ENCODE peak calls at places on chromosome 9, in four cellular contexts. T is tibial nerve, S is cardiac fibroblast, C is uterus. R is an unnamed sample.

GRCh38 chr9:1216532-1216931 is 166.4 kb downstream of the DMRT2 start:
- DNase-seq in C (no peak), S (peak; percentile 54), T (no peak), R (no peak)

GRCh38 chr9:73742412-73742811 is 590.7 kb downstream of the ANXA1 start:
- DNase-seq in C (no peak), T (no peak), S (no peak), R (no peak)

GRCh38 chr9:93257808-93258331 is 73.9 kb downstream of the WNK2 start:
- DNase-seq in C (peak; percentile 6), T (no peak), S (no peak), R (no peak)

GRCh38 chr9:80376180-80376579 is 804.4 kb downstream of the TLE4 start:
- DNase-seq in C (no peak), S (no peak), T (no peak), R (no peak)

GRCh38 chr9:33162721-33163311 is 4.3 kb downstream of the B4GALT1 start:
- DNase-seq in S (peak; percentile 96), C (peak; percentile 81), T (peak; percentile 59), R (peak; percentile 91)

GRCh38 chr9:89165341-89165740 is 13.3 kb downstream of the SHC3 start:
- DNase-seq in T (no peak), S (peak; percentile 11), C (no peak), R (no peak)

GRCh38 chr9:136437839-136438547 is 1.7 kb downstream of the INPP5E start:
- DNase-seq in T (no peak), S (peak; percentile 31), C (no peak), R (no peak)

GRCh38 chr9:113992994-113993393 is 85.1 kb downstream of the AMBP start:
- DNase-seq in S (no peak), T (no peak), C (peak; percentile 3), R (no peak)

GRCh38 chr9:79581794-79582193 is 10.0 kb downstream of the TLE4 start:
- DNase-seq in T (no peak), S (peak; percentile 84), C (no peak), R (peak; percentile 74)

GRCh38 chr9:135522137-135522877 is 1.1 kb downstream of the LCN1 start:
- DNase-seq in T (no peak), C (no peak), S (no peak), R (no peak)

GRCh38 chr9:112351184-112351583 is 17.8 kb upstream of the PTBP3 start:
- DNase-seq in S (no peak), C (no peak), T (no peak), R (no peak)

GRCh38 chr9:112352209-112352608 is 18.8 kb upstream of the PTBP3 start:
- DNase-seq in S (no peak), T (no peak), C (no peak), R (no peak)

GRCh38 chr9:112348257-112348992 is 15.0 kb upstream of the PTBP3 start:
- DNase-seq in C (peak; percentile 76), S (peak; percentile 88), T (peak; percentile 41), R (no peak)

GRCh38 chr9:112354081-112354743 is 20.8 kb upstream of the PTBP3 start:
- DNase-seq in S (no peak), C (no peak), T (no peak), R (no peak)

GRCh38 chr9:112348993-112349333 is 15.5 kb upstream of the PTBP3 start:
- DNase-seq in S (no peak), T (no peak), C (no peak), R (no peak)
- H3K4me3 ChIP-seq in S (peak overlapping the region; percentile 53), T (no peak overlapping the region), C (peak overlapping the region; percentile 23), R (no peak overlapping the region)

GRCh38 chr9:110869931-110870330 is 168.3 kb downstream of the LPAR1 start:
- DNase-seq in S (no peak), C (no peak), T (no peak), R (no peak)
- H3K4me3 ChIP-seq in S (no peak overlapping the region), C (no peak overlapping the region), T (no peak overlapping the region), R (no peak overlapping the region)

DNA sequence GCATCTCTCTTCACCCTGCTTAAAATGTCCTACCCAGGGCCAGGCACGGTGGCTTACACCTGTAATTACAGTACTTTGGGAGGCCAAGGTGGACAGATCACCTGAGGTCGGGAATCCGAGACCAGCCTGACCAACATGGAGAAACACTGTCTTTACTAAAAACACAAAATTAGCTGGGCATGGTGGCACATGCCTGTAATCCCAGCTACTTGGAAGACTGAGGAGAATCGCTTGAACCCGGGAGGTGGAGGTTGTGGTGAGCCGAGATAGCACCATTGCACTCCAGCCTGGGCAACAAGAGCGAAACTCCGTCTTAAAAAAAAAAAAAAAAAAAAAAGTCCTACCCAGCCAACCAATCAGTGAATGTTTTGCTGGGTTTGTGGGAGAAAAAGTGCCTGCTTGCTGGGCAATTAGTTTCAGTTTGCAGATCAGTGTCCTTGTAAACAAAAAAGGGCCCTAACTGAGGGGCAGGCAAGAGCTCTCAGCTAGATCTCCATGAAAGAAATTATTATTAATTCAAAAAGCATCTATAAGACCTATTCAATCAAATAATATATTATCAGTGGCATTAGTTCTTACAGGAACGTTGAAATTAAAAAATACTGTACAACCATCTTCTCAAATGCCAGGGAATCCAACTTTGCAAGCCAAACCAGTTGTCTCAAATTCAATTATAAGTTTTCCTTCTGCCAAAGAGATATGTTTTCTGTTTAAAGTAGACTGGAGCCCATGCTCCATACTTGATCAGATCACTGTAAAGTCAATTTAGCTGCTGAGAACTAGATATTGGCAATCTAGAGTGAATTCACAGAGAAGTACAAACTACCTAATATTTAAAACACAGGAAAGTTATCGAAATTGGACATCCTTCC is 3.9 kb downstream of the MEGF9 start:
- DNase-seq in S (peak; percentile 67), T (no peak), C (no peak), R (no peak)
- H3K4me3 ChIP-seq in S (peak overlapping the region; percentile 18), T (peak overlapping the region; percentile 19), C (no peak overlapping the region), R (peak overlapping the region; percentile 43)

DNA sequence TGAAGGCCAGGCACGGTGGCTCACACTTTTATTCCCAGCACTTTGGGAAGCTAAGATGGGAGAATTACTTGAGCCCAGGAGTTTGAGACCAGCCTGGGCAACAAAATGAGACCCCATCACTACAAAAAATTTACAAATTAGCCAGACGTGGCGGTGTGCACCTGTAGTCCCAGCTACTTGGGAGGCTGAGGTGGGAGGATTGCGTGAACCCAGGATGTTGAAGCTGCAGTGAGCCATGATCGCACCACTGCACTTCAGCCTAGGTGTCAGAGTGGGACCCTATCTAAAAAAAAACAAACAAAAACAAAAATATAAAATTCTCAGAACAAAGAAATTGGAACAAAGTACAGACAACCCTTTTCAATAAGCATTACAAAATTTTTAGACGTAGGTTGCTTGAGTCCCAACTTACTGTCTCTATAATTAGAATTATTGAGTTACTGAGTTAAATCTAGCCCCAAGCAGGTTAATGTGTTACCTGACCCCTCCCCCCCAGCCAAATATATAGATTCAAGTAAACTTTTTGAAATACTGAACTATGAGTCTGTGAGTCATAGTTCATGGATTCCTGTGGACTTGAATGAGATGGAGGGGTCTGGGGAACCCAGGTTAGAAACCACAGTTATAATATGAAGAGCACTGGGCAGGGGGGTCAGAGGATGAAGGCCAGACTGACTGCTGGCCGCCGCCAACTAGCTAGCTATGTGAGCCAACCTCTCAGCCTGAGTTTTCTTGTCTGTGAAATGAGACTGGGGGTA is 173.1 kb downstream of the AOPEP start:
- DNase-seq in C (no peak), S (no peak), T (no peak), R (no peak)
- H3K4me3 ChIP-seq in C (no peak overlapping the region), S (peak overlapping the region; percentile 39), T (no peak overlapping the region), R (no peak overlapping the region)

R was measured in AG09309.